ENCODE peak calls at places on chromosomes 16 and 17, in four cellular contexts. One of them, this sample, is unnamed.

GRCh38 chr17:29855686-29856085 is 74.3 kb downstream of the SSH2 start:
- DNase-seq in K562: no peak
- DNase-seq in HCT116: no peak
- DNase-seq in HepG2: no peak
- DNase-seq in this sample: no peak

GRCh38 chr16:85329999-85330693 is 217.9 kb upstream of the CIBAR2 start:
- DNase-seq in K562: no peak
- DNase-seq in HCT116: no peak
- DNase-seq in HepG2: no peak
- DNase-seq in this sample: no peak

GRCh38 chr17:48639982-48640857 is 14.1 kb upstream of the HOXB9 start:
- DNase-seq in K562: no peak
- DNase-seq in HCT116: no peak
- DNase-seq in HepG2: no peak
- DNase-seq in this sample: no peak

GRCh38 chr17:50627782-50628601 is 6.7 kb upstream of the ABCC3 start:
- DNase-seq in K562: no peak
- DNase-seq in HCT116: no peak
- DNase-seq in HepG2: peak; percentile 81
- DNase-seq in this sample: no peak

GRCh38 chr17:39894681-39895376 is 23.6 kb downstream of the GSDMB start:
- DNase-seq in K562: no peak
- DNase-seq in HCT116: no peak
- DNase-seq in HepG2: no peak
- DNase-seq in this sample: no peak

GRCh38 chr16:7362231-7362630 is 29.6 kb downstream of the RBFOX1 start:
- DNase-seq in K562: no peak
- DNase-seq in HCT116: no peak
- DNase-seq in HepG2: no peak
- DNase-seq in this sample: no peak

GRCh38 chr16:27273670-27274522 is 5.3 kb upstream of the NSMCE1 start:
- DNase-seq in K562: no peak
- DNase-seq in HCT116: peak; percentile 97
- DNase-seq in HepG2: peak; percentile 100
- DNase-seq in this sample: no peak

GRCh38 chr17:59311051-59311468 is 20.4 kb upstream of the YPEL2 start:
- DNase-seq in K562: peak; percentile 69
- DNase-seq in HCT116: peak; percentile 78
- DNase-seq in HepG2: peak; percentile 79
- DNase-seq in this sample: peak; percentile 41

GRCh38 chr16:29821663-29822115 is 1.4 kb downstream of the MVP start:
- DNase-seq in K562: no peak
- DNase-seq in HCT116: peak; percentile 70
- DNase-seq in HepG2: no peak
- DNase-seq in this sample: no peak

GRCh38 chr17:40486513-40487370 is 14.7 kb downstream of the TNS4 start:
- DNase-seq in K562: no peak
- DNase-seq in HCT116: peak; percentile 37
- DNase-seq in HepG2: no peak
- DNase-seq in this sample: no peak

GRCh38 chr17:38591759-38592241 is 14.0 kb downstream of the SRCIN1 start:
- DNase-seq in K562: no peak
- DNase-seq in HCT116: no peak
- DNase-seq in HepG2: no peak
- DNase-seq in this sample: no peak

GRCh38 chr17:74373838-74374606 is 6.7 kb downstream of the GPR142 start:
- DNase-seq in K562: no peak
- DNase-seq in HCT116: no peak
- DNase-seq in HepG2: peak; percentile 95
- DNase-seq in this sample: no peak

GRCh38 chr16:46787909-46788308 is 39.8 kb upstream of the MYLK3 start:
- DNase-seq in K562: no peak
- DNase-seq in HCT116: no peak
- DNase-seq in HepG2: no peak
- DNase-seq in this sample: no peak

GRCh38 chr16:57036945-57037344 is 47.6 kb downstream of the NLRC5 start:
- DNase-seq in K562: no peak
- DNase-seq in HCT116: no peak
- DNase-seq in HepG2: no peak
- DNase-seq in this sample: no peak

GRCh38 chr16:87801679-87802300 is 36.0 kb upstream of the KLHDC4 start:
- DNase-seq in K562: no peak
- DNase-seq in HCT116: no peak
- DNase-seq in HepG2: no peak
- DNase-seq in this sample: no peak

GRCh38 chr17:75352079-75352569 is 53.4 kb downstream of the GRB2 start:
- DNase-seq in K562: no peak
- DNase-seq in HCT116: no peak
- DNase-seq in HepG2: no peak
- DNase-seq in this sample: no peak

GRCh38 chr16:51949260-51949659 is 597.7 kb downstream of the TOX3 start:
- DNase-seq in K562: no peak
- DNase-seq in HCT116: no peak
- DNase-seq in HepG2: no peak
- DNase-seq in this sample: no peak

GRCh38 chr17:71237903-71238538 is 882.8 kb upstream of the SOX9 start:
- DNase-seq in K562: no peak
- DNase-seq in HCT116: peak; percentile 57
- DNase-seq in HepG2: no peak
- DNase-seq in this sample: peak; percentile 36

GRCh38 chr17:58165981-58166380 is 801 bp upstream of the OR4D2 start:
- DNase-seq in K562: no peak
- DNase-seq in HCT116: no peak
- DNase-seq in HepG2: no peak
- DNase-seq in this sample: no peak

GRCh38 chr16:84103678-84104077 is 13.1 kb downstream of the MBTPS1 start:
- DNase-seq in K562: no peak
- DNase-seq in HCT116: no peak
- DNase-seq in HepG2: no peak
- DNase-seq in this sample: no peak

GRCh38 chr16:56269824-56270684 is 78.8 kb downstream of the GNAO1 start:
- DNase-seq in K562: no peak
- DNase-seq in HCT116: no peak
- DNase-seq in HepG2: peak; percentile 52
- DNase-seq in this sample: no peak

GRCh38 chr16:50260206-50261159 is 5.9 kb upstream of the ADCY7 start:
- DNase-seq in K562: no peak
- DNase-seq in HCT116: no peak
- DNase-seq in HepG2: no peak
- DNase-seq in this sample: no peak

GRCh38 chr17:76714822-76715461 is 4.2 kb upstream of the MXRA7 start:
- DNase-seq in K562: no peak
- DNase-seq in HCT116: no peak
- DNase-seq in HepG2: no peak
- DNase-seq in this sample: no peak

GRCh38 chr16:55333690-55334089 is 9.7 kb downstream of the IRX6 start:
- DNase-seq in K562: no peak
- DNase-seq in HCT116: no peak
- DNase-seq in HepG2: no peak
- DNase-seq in this sample: no peak

GRCh38 chr16:24988593-24989338 is 26.4 kb downstream of the ARHGAP17 start:
- DNase-seq in K562: no peak
- DNase-seq in HCT116: peak; percentile 6
- DNase-seq in HepG2: peak; percentile 75
- DNase-seq in this sample: no peak

GRCh38 chr16:19687279-19687678 is 30.7 kb downstream of the KNOP1 start:
- DNase-seq in K562: no peak
- DNase-seq in HCT116: no peak
- DNase-seq in HepG2: no peak
- DNase-seq in this sample: no peak

GRCh38 chr17:79842136-79842655 is 3.0 kb upstream of the CBX4 start:
- DNase-seq in K562: no peak
- DNase-seq in HCT116: no peak
- DNase-seq in HepG2: no peak
- DNase-seq in this sample: no peak

GRCh38 chr17:79626156-79626890 is 15.5 kb upstream of the RBFOX3 start:
- DNase-seq in K562: no peak
- DNase-seq in HCT116: no peak
- DNase-seq in HepG2: no peak
- DNase-seq in this sample: no peak

GRCh38 chr17:7922499-7923289 is 6.6 kb upstream of the RNF227 start:
- DNase-seq in K562: no peak
- DNase-seq in HCT116: no peak
- DNase-seq in HepG2: no peak
- DNase-seq in this sample: no peak

GRCh38 chr17:8160741-8161221 is 2.0 kb downstream of the VAMP2 start:
- DNase-seq in K562: no peak
- DNase-seq in HCT116: no peak
- DNase-seq in HepG2: no peak
- DNase-seq in this sample: no peak

GRCh38 chr17:55708575-55708974 is 14.1 kb downstream of the TMEM100 start:
- DNase-seq in K562: no peak
- DNase-seq in HCT116: no peak
- DNase-seq in HepG2: no peak
- DNase-seq in this sample: no peak

GRCh38 chr17:68080411-68081150 is 45.0 kb downstream of the KPNA2 start:
- DNase-seq in K562: no peak
- DNase-seq in HCT116: no peak
- DNase-seq in HepG2: no peak
- DNase-seq in this sample: no peak

GRCh38 chr16:12507366-12507765 is 296.3 kb downstream of the CPPED1 start:
- DNase-seq in K562: no peak
- DNase-seq in HCT116: no peak
- DNase-seq in HepG2: no peak
- DNase-seq in this sample: no peak

GRCh38 chr16:70576431-70577255 is 53.0 kb downstream of the SF3B3 start:
- DNase-seq in K562: no peak
- DNase-seq in HCT116: no peak
- DNase-seq in HepG2: peak; percentile 28
- DNase-seq in this sample: no peak

GRCh38 chr17:32486701-32487459 is at the start of gene CDK5R1:
- DNase-seq in K562: peak; percentile 87
- DNase-seq in HCT116: no peak
- DNase-seq in HepG2: peak; percentile 41
- DNase-seq in this sample: no peak

GRCh38 chr16:87963400-87963799 is 12.2 kb downstream of the BANP start:
- DNase-seq in K562: no peak
- DNase-seq in HCT116: no peak
- DNase-seq in HepG2: no peak
- DNase-seq in this sample: no peak

GRCh38 chr17:38563362-38564253 is 42.1 kb downstream of the SRCIN1 start:
- DNase-seq in K562: peak; percentile 34
- DNase-seq in HCT116: no peak
- DNase-seq in HepG2: no peak
- DNase-seq in this sample: no peak

GRCh38 chr17:40617678-40618240 is 29.9 kb downstream of the SMARCE1 start:
- DNase-seq in K562: no peak
- DNase-seq in HCT116: no peak
- DNase-seq in HepG2: peak; percentile 27
- DNase-seq in this sample: no peak

GRCh38 chr16:15857779-15858560 is 1.1 kb upstream of the MYH11 start:
- DNase-seq in K562: no peak
- DNase-seq in HCT116: no peak
- DNase-seq in HepG2: no peak
- DNase-seq in this sample: no peak
- TF ChIP-seq TCF7L2 in K562: no peak
- TF ChIP-seq TCF7L2 in HCT116: no peak
- TF ChIP-seq TCF7L2 in HepG2: no peak
- TF ChIP-seq TCF7L2 in this sample: no peak

GRCh38 chr17:27294689-27295630 is 1.0 kb downstream of the WSB1 start:
- DNase-seq in K562: peak; percentile 42
- DNase-seq in HCT116: peak; percentile 24
- DNase-seq in HepG2: peak; percentile 31
- DNase-seq in this sample: peak; percentile 41
- TF ChIP-seq TCF7L2 in K562: no peak
- TF ChIP-seq TCF7L2 in HCT116: no peak
- TF ChIP-seq TCF7L2 in HepG2: no peak
- TF ChIP-seq TCF7L2 in this sample: no peak

DNA sequence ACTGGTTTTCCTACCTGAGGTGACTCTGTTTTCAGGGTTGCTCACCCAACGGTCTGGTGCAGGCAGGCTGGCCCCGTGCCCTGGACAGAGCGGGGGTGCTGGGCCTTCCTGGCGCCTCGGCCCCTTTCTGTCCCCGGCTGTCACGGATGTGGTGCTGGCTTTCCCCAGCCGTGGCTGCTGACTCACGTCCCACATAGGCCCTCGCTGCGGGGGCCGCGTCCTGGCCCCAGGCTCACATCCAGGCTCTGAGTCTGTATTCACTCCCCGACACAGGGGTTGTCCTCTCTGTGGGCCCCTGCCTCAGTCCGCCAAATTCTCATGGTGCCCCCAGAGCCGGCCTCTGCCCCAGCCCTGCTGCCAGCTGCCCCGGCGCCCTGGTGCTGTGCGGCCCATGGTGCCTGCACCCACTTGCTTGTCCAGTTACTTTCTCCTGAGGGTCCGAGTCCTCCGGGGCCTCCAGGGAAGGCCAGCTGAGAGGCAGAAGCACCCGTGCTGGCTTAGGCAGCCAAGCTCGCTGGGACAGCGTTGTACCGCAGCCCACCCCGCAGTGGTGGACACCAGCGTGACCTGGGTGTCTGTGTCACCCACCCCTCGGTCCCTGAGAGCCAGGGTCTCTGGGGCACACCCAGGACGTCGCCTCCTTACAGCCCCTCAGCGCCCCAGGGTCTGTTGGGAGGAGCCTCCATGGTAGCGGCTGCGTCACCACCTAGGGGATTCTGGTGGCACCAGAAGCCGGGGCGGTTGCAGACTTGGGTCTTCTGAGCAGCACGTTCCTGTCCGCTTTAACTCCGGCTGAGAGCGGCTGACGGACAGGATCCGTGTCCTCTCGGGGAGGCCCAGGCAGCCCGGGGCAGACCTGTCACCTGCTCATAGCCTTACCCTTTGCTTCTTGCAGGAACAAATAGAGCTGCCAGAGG is 6.1 kb downstream of the CHMP6 start:
- DNase-seq in K562: no peak
- DNase-seq in HCT116: no peak
- DNase-seq in HepG2: no peak
- DNase-seq in this sample: no peak
- TF ChIP-seq TCF7L2 in K562: no peak
- TF ChIP-seq TCF7L2 in HCT116: no peak
- TF ChIP-seq TCF7L2 in HepG2: no peak
- TF ChIP-seq TCF7L2 in this sample: no peak

DNA sequence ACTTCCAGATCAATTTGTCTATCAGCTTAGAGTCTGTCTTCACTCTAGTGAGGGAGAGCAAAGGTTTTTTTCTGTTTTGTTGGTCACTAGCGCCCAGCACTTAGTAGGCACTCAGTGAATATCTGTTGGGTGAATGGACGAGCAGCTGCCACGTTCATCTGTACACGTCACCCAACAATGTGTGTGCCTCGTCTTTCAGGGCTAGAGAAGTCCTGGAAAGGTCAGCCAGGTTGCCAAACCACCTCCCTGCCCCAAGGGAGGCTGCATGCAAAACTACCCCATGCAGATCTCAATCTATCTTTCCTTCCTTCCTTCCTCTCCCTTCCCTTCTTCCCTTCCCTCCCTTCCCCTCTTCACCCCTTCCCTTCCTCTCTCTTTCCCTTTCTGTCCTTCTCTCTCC is 340.9 kb downstream of the SOX9 start:
- DNase-seq in K562: no peak
- DNase-seq in HCT116: no peak
- DNase-seq in HepG2: no peak
- DNase-seq in this sample: no peak
- TF ChIP-seq TCF7L2 in K562: no peak
- TF ChIP-seq TCF7L2 in HCT116: no peak
- TF ChIP-seq TCF7L2 in HepG2: no peak
- TF ChIP-seq TCF7L2 in this sample: no peak

This sample was measured in Panc1.